ENCODE peak calls at places on chromosomes 6 and 20, in six cellular contexts. W, H, A, E, V and B are unnamed samples.

GRCh38 chr6:144908004-144908403 is 622.9 kb downstream of the UTRN start:
- DNase-seq in W (no peak), H (no peak), A (no peak), E (no peak), V (no peak), B (no peak)

GRCh38 chr20:46894579-46894958 is at the start of gene EYA2:
- DNase-seq in W (no peak), H (no peak), A (peak; percentile 65), E (no peak), V (no peak), B (peak; percentile 43)

GRCh38 chr6:15504040-15504491 is 158.8 kb downstream of the DTNBP1 start:
- DNase-seq in W (no peak), H (no peak), A (no peak), E (no peak), V (no peak), B (peak; percentile 25)

GRCh38 chr6:21953831-21954801 is 342.7 kb downstream of the PRL start:
- DNase-seq in W (no peak), H (no peak), A (no peak), E (peak; percentile 15), V (peak; percentile 40), B (peak; percentile 12)

GRCh38 chr6:27809067-27809938 is 102.9 kb downstream of the OR2B2 start:
- DNase-seq in W (no peak), H (no peak), A (no peak), E (no peak), V (no peak), B (no peak)

GRCh38 chr6:140138311-140138994 is 764.0 kb upstream of the CITED2 start:
- DNase-seq in W (no peak), H (no peak), A (no peak), E (no peak), V (no peak), B (no peak)

GRCh38 chr6:110980648-110981047 is 1.2 kb upstream of the RPF2 start:
- DNase-seq in W (no peak), H (no peak), A (no peak), E (no peak), V (no peak), B (no peak)

GRCh38 chr20:57008217-57008616 is 258.2 kb downstream of the BMP7 start:
- DNase-seq in W (no peak), H (no peak), A (no peak), E (no peak), V (no peak), B (no peak)

GRCh38 chr20:11569163-11569562 is 348.5 kb upstream of the BTBD3 start:
- DNase-seq in W (no peak), H (no peak), A (peak; percentile 53), E (no peak), V (no peak), B (no peak)

GRCh38 chr6:161168281-161168891 is 105.5 kb downstream of the AGPAT4 start:
- DNase-seq in W (no peak), H (peak; percentile 86), A (no peak), E (no peak), V (no peak), B (no peak)

GRCh38 chr20:35730583-35731468 is 11.2 kb downstream of the RBM39 start:
- DNase-seq in W (no peak), H (no peak), A (no peak), E (no peak), V (no peak), B (no peak)

GRCh38 chr20:37565134-37565811 is 37.6 kb upstream of the BLCAP start:
- DNase-seq in W (no peak), H (no peak), A (no peak), E (no peak), V (no peak), B (no peak)

GRCh38 chr6:151002562-151002961 is 137.1 kb downstream of the MTHFD1L start:
- DNase-seq in W (peak; percentile 27), H (no peak), A (no peak), E (no peak), V (no peak), B (no peak)

GRCh38 chr6:5656226-5656625 is 350.5 kb downstream of the NRN1 start:
- DNase-seq in W (no peak), H (no peak), A (no peak), E (no peak), V (no peak), B (no peak)

GRCh38 chr20:20188647-20189046 is 136.3 kb downstream of the CFAP61 start:
- DNase-seq in W (no peak), H (no peak), A (no peak), E (no peak), V (no peak), B (no peak)

GRCh38 chr6:10138917-10139316 is 276.0 kb downstream of the TFAP2A start:
- DNase-seq in W (no peak), H (no peak), A (no peak), E (no peak), V (no peak), B (no peak)

GRCh38 chr6:144559865-144560603 is 274.9 kb downstream of the UTRN start:
- DNase-seq in W (no peak), H (no peak), A (no peak), E (peak; percentile 35), V (no peak), B (peak; percentile 6)

GRCh38 chr20:41133709-41134361 is 3.5 kb upstream of the PLCG1 start:
- DNase-seq in W (no peak), H (no peak), A (no peak), E (no peak), V (peak; percentile 67), B (peak; percentile 63)

GRCh38 chr6:89589297-89590074 is 49.1 kb downstream of the LYRM2 start:
- DNase-seq in W (no peak), H (no peak), A (no peak), E (no peak), V (no peak), B (no peak)

GRCh38 chr6:139686308-139686707 is 311.9 kb upstream of the CITED2 start:
- DNase-seq in W (no peak), H (no peak), A (no peak), E (no peak), V (no peak), B (peak; percentile 5)

GRCh38 chr6:137197684-137198645 is 21.2 kb downstream of the IFNGR1 start:
- DNase-seq in W (no peak), H (no peak), A (no peak), E (no peak), V (no peak), B (no peak)

GRCh38 chr6:35038076-35038475 is 103.1 kb downstream of the TCP11 start:
- DNase-seq in W (no peak), H (no peak), A (no peak), E (no peak), V (no peak), B (no peak)

DNA sequence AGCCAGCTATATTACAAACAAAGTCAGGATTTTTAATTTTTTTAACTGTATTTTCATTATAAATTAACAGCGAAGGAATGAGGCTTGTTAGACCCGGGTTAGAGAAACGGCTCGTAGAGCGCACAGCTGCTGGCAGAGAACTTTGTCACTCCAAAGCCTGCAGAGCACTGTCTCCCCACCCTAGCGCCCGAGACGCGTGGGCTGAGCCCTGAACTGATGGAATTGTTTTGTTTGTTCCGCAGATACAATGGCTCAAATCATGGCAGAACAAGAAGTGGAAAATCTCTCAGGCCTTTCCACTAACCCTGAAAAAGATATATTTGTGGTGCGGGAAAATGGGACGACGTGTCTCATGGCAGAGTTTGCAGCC is 806 bp downstream of the LAMP5 start:
- DNase-seq in W (no peak), H (no peak), A (no peak), E (no peak), V (no peak), B (no peak)
- H3K4me3 ChIP-seq in W (peak overlapping the region; percentile 54), H (no peak overlapping the region), A (peak overlapping the region; percentile 63), E (no peak overlapping the region), V (no peak overlapping the region), B (no peak overlapping the region)

GRCh38 chr6:16623733-16624132 is 137.5 kb downstream of the ATXN1 start:
- DNase-seq in W (no peak), H (no peak), A (no peak), E (no peak), V (no peak), B (no peak)

GRCh38 chr6:16623029-16623653 is 138.1 kb downstream of the ATXN1 start:
- DNase-seq in W (no peak), H (no peak), A (no peak), E (no peak), V (no peak), B (no peak)

GRCh38 chr6:16626650-16627049 is 134.6 kb downstream of the ATXN1 start:
- DNase-seq in W (no peak), H (no peak), A (no peak), E (no peak), V (no peak), B (no peak)

GRCh38 chr6:16625319-16626240 is 135.7 kb downstream of the ATXN1 start:
- DNase-seq in W (no peak), H (no peak), A (no peak), E (no peak), V (no peak), B (no peak)

DNA sequence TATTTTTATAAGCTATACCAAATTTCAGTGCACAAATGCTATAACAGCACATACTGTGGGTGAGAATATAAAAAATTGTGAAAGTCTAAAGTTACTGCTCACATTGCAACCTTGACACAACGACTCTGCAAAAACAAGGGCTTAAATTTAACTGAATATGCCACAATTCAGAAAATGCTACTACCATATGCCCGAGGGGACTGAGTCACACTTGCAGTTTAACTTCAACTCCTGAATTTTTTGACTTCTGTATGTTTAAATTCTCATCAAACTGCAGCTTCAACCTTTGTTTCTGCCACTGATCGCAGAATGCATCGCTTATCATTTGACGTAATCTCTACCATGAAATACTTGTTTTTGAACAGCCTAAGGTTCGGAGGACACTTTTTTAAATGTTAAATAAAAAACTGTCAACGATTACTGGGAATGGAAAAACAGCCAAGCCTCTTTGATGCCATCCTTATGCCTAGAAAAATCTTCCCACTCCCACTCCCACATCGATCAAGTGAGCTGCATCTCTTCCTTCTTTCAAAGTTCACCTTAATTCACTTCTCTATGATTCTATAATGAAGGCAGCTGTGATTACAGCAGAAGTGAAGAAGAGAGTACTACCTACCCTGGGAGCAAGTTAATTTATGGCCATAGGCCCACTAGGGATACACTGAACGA is 136.5 kb downstream of the ATXN1 start:
- DNase-seq in W (no peak), H (no peak), A (no peak), E (no peak), V (no peak), B (no peak)
- TF ChIP-seq POLR2AphosphoS5 in W (no peak), H (no peak), A (no peak), E (no peak), V (no peak), B (no peak)

GRCh38 chr6:41408982-41409381 is 73.6 kb downstream of the NCR2 start:
- DNase-seq in W (no peak), H (no peak), A (no peak), E (no peak), V (no peak), B (no peak)
- H3K27me3 ChIP-seq in W (no peaks in the 10 kb centered on the region), H (peaks cover 3% of the 10 kb centered on the region), A (peaks cover 100% of the 10 kb centered on the region), E (peaks cover 14% of the 10 kb centered on the region), V (peaks cover 39% of the 10 kb centered on the region), B (no peaks in the 10 kb centered on the region)

DNA sequence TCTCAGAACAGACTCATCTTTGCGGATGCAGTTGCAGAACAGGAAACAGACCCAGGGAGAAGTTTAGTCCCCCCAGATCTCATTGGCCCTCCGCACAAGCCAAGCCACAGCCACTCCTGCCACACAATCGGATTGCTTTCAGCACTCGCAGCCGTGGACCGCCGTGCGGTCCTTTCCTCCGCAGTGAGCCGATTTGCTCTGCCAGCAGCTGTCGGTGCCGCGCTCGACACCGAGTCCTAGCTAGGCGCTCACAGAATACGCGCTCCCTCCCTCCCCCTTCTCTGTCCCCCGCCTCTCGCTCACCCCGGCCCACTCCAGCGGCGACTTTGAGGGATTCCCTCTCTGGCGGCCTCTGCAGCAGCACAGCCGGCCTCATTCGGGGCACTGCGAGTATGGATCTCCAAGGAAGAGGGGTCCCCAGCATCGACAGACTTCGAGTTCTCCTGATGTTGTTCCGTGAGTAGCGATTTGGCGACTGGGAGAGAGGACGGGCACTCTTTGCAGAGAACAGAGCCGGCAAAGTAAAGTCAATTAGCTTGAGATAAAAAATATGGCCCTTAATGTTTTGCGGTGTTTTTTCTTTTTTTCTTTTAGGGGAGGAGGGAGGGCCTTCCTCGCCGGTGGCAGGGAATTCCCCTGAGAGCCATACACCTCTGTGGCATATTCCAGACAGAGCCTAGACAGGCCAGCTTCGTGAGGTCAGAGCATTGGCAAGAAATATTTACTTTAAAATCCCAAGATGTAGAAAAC is at the start of gene LAMP5:
- DNase-seq in W (no peak), H (no peak), A (peak; percentile 80), E (no peak), V (no peak), B (no peak)
- H3K4me3 ChIP-seq in W (peak within 1 kb of the TSS; percentile 54), H (no peak within 1 kb of the TSS), A (peak within 1 kb of the TSS; percentile 63), E (no peak within 1 kb of the TSS), V (no peak within 1 kb of the TSS), B (peak within 1 kb of the TSS; percentile 7)